ENCODE peak calls at places on chromosomes 4 and X, in four cellular contexts. I is iPS DF 6.9, H is mucosa of descending colon, K is AG04449. Q is an unnamed sample.

GRCh38 chrX:119826399-119826959 is 26.3 kb downstream of the UPF3B start:
- DNase-seq in I (no peak), H (no peak), K (no peak), Q (no peak)

GRCh38 chrX:119303137-119303536 is 67.1 kb downstream of the PGRMC1 start:
- DNase-seq in I (no peak), H (no peak), K (no peak), Q (no peak)

GRCh38 chrX:54043696-54044125 is 562 bp downstream of the PHF8 start:
- DNase-seq in I (no peak), H (peak), K (no peak), Q (no peak)

GRCh38 chr4:6019316-6020263 is 1.4 kb upstream of the C4orf50 start:
- DNase-seq in I (no peak), H (peak), K (no peak), Q (peak)

GRCh38 chr4:14792702-14793227 is 209.5 kb upstream of the CPEB2 start:
- DNase-seq in I (no peak), H (no peak), K (no peak), Q (no peak)

GRCh38 chr4:119632216-119632615 is 3.6 kb upstream of the PDE5A start:
- DNase-seq in I (no peak), H (no peak), K (no peak), Q (no peak)

GRCh38 chr4:47213971-47214370 is 182.6 kb downstream of the GABRB1 start:
- DNase-seq in I (no peak), H (no peak), K (peak), Q (peak)

GRCh38 chrX:129577473-129577872 is 37.4 kb downstream of the OCRL start:
- DNase-seq in I (no peak), H (no peak), K (peak), Q (peak)

GRCh38 chr4:116515959-116516358 is 569.4 kb downstream of the TRAM1L1 start:
- DNase-seq in I (no peak), H (no peak), K (no peak), Q (no peak)

GRCh38 chr4:82900016-82900334 is 560 bp upstream of the THAP9 start:
- DNase-seq in I (no peak), H (no peak), K (no peak), Q (no peak)

GRCh38 chr4:40887690-40888089 is 137.9 kb downstream of the NSUN7 start:
- DNase-seq in I (no peak), H (no peak), K (peak), Q (no peak)

GRCh38 chr4:76233088-76233487 is 18.4 kb upstream of the FAM47E start:
- DNase-seq in I (no peak), H (no peak), K (no peak), Q (no peak)

GRCh38 chr4:76235407-76235806 is 16.1 kb upstream of the FAM47E start:
- DNase-seq in I (no peak), H (no peak), K (no peak), Q (no peak)

GRCh38 chr4:76233534-76233933 is 18.0 kb upstream of the FAM47E start:
- DNase-seq in I (no peak), H (no peak), K (no peak), Q (no peak)

GRCh38 chr4:76234679-76235044 is 16.9 kb upstream of the FAM47E start:
- DNase-seq in I (no peak), H (no peak), K (no peak), Q (no peak)

DNA sequence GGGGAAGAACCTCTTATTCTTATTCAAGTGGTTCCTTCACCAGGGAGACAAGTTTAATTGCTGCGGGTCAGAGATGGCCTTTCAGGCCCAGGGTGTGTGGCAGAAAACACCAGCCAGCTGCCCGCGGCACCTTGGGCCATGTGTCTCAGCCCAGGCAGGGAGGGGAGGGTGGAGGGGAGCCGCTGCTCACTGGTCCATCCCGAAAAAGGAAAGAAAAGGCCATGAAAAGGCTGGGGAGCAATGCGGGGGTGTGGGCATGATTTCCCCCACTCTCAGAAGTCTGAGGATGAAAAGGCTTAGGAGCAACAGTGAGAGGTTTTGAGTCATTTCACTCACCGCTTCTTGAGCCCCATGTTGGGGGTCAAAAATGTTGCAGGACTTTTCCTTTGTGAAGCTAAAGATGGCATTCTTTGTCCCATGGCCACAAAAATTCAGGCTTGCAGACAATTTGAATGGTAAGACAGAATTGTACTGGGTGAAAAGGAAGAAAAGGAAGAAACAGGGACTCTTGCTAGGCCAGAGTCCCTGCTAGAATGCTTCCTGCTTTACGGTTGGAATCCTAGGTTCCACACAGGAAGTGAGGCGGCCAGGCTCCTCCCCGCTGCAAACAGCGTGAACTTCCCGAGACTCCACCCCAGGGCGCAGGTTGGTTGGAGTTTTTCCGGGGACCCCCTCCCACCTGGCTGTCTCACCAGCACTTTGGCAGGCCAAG is 17.4 kb upstream of the FAM47E start:
- DNase-seq in I (no peak), H (peak), K (no peak), Q (no peak)
- H3K4me3 ChIP-seq in I (peak), H (no peak), K (no peak), Q (no peak)

DNA sequence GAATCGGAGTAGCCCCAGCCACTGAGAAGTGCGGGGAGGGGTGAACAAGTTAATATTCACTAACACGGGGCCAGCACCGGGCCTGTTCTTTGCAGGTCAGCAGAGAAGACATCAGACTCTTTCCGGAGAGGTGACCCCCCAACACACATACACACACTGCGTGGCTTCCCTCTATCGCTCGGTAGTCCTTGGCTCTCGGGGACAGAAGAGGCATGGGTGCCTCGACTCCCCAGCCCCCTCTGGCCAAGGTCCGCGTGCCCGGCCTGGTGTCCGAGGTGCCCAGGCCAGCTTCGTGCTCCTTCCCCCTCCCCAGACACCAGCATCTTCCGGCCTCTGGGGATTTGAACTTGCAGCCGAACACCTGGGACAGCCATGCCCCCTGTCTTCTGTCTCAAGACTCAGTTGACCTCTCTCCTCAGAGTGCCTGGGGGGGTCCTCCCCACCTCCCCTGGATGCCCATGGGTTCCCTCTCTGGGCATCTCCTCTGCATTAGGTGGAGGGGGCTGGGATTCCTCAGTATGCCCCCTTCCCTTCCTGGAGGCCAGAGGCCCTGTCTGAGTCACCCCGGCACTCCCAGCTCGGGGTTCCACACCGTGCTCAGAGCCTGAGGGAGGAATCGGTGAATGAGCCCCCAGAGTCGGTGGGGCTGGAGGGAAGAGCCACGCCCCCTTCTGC is 104.5 kb downstream of the SORCS2 start:
- DNase-seq in I (no peak), H (no peak), K (no peak), Q (no peak)
- H3K4me3 ChIP-seq in I (no peak), H (no peak), K (no peak), Q (no peak)

GRCh38 chr4:140343303-140343702 is 30.1 kb upstream of the SCOC start:
- DNase-seq in I (no peak), H (peak), K (no peak), Q (no peak)
- H3K4me3 ChIP-seq in I (no peak), H (no peak), K (no peak), Q (peak)

DNA sequence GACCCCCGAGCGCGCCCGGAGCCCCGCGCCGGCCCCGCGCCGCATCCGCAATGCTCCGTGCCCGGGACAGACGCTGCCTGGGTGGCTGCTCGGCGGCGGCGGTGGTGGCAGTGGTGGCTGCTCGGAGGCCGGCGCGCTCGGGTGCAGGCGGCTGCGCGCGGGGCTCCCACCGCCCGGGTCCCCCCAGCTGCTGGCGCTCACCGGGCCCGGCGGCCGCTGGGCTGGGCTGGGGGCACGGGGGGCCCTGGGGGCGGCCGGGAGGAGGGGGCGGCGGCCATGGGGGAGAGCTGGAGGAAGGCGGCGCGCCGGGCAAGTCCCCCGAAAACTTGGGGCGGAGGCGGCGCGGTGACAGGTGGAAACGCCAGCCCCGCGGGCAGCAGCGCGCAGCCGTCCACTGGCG is 83.4 kb upstream of the DHRSX start:
- DNase-seq in I (no peak), H (no peak), K (no peak), Q (no peak)
- H3K4me3 ChIP-seq in I (peak), H (no peak), K (no peak), Q (no peak)

GRCh38 chrX:131818297-131818936 is 204.7 kb upstream of the STK26 start:
- DNase-seq in I (no peak), H (no peak), K (no peak), Q (no peak)

GRCh38 chrX:131816551-131817136 is 206.5 kb upstream of the STK26 start:
- DNase-seq in I (no peak), H (peak), K (no peak), Q (no peak)

GRCh38 chrX:131812847-131813825 is 210.0 kb upstream of the STK26 start:
- DNase-seq in I (no peak), H (peak), K (no peak), Q (no peak)
- H3K4me3 ChIP-seq in I (no peak), H (no peak), K (no peak), Q (peak)

Q was measured in retinal pigment epithelial cell.